ENCODE peak calls at places on chromosomes 1 and 21, in five cellular contexts. One of them, this sample, is unnamed.

GRCh38 chr1:89739013-89739843 is 81.6 kb upstream of the LRRC8D start:
- DNase-seq in OCI-LY7: no peak
- DNase-seq in psoas muscle: no peak
- DNase-seq in testis: no peak
- DNase-seq in left ventricle myocardium inferior: no peak
- DNase-seq in this sample: peak

GRCh38 chr1:153563339-153563952 is 2.2 kb downstream of the S100A2 start:
- DNase-seq in OCI-LY7: no peak
- DNase-seq in psoas muscle: no peak
- DNase-seq in testis: no peak
- DNase-seq in left ventricle myocardium inferior: no peak
- DNase-seq in this sample: no peak

GRCh38 chr1:169507413-169507812 is 21.7 kb upstream of the SLC19A2 start:
- DNase-seq in OCI-LY7: no peak
- DNase-seq in psoas muscle: no peak
- DNase-seq in testis: no peak
- DNase-seq in left ventricle myocardium inferior: no peak
- DNase-seq in this sample: no peak

GRCh38 chr1:15275921-15276683 is 29.1 kb downstream of the FHAD1 start:
- DNase-seq in OCI-LY7: no peak
- DNase-seq in psoas muscle: no peak
- DNase-seq in testis: no peak
- DNase-seq in left ventricle myocardium inferior: no peak
- DNase-seq in this sample: no peak

GRCh38 chr1:161730050-161730564 is 8.8 kb downstream of the FCRLB start:
- DNase-seq in OCI-LY7: no peak
- DNase-seq in psoas muscle: no peak
- DNase-seq in testis: no peak
- DNase-seq in left ventricle myocardium inferior: no peak
- DNase-seq in this sample: peak

GRCh38 chr1:22217811-22218460 is 75.0 kb upstream of the WNT4 start:
- DNase-seq in OCI-LY7: no peak
- DNase-seq in psoas muscle: no peak
- DNase-seq in testis: no peak
- DNase-seq in left ventricle myocardium inferior: no peak
- DNase-seq in this sample: no peak

GRCh38 chr21:45469273-45470086 is 64.5 kb downstream of the COL18A1 start:
- DNase-seq in OCI-LY7: no peak
- DNase-seq in psoas muscle: peak
- DNase-seq in testis: no peak
- DNase-seq in left ventricle myocardium inferior: peak
- DNase-seq in this sample: no peak

GRCh38 chr1:210477328-210477924 is 148.7 kb downstream of the HHAT start:
- DNase-seq in OCI-LY7: no peak
- DNase-seq in psoas muscle: no peak
- DNase-seq in testis: no peak
- DNase-seq in left ventricle myocardium inferior: no peak
- DNase-seq in this sample: no peak

GRCh38 chr1:26281091-26281958 is 1.4 kb downstream of the SH3BGRL3 start:
- DNase-seq in OCI-LY7: no peak
- DNase-seq in psoas muscle: no peak
- DNase-seq in testis: no peak
- DNase-seq in left ventricle myocardium inferior: no peak
- DNase-seq in this sample: peak

GRCh38 chr1:192846950-192847349 is 38.1 kb downstream of the RGS2 start:
- DNase-seq in OCI-LY7: no peak
- DNase-seq in psoas muscle: no peak
- DNase-seq in testis: no peak
- DNase-seq in left ventricle myocardium inferior: no peak
- DNase-seq in this sample: no peak

GRCh38 chr1:68464891-68465290 is 15.1 kb upstream of the RPE65 start:
- DNase-seq in OCI-LY7: no peak
- DNase-seq in psoas muscle: no peak
- DNase-seq in testis: no peak
- DNase-seq in left ventricle myocardium inferior: no peak
- DNase-seq in this sample: no peak

GRCh38 chr1:65514083-65514482 is 93.6 kb downstream of the LEPR start:
- DNase-seq in OCI-LY7: no peak
- DNase-seq in psoas muscle: no peak
- DNase-seq in testis: no peak
- DNase-seq in left ventricle myocardium inferior: no peak
- DNase-seq in this sample: no peak

GRCh38 chr1:36024761-36025303 is 59.1 kb upstream of the TEKT2 start:
- DNase-seq in OCI-LY7: no peak
- DNase-seq in psoas muscle: no peak
- DNase-seq in testis: no peak
- DNase-seq in left ventricle myocardium inferior: no peak
- DNase-seq in this sample: no peak

GRCh38 chr1:61227857-61228557 is 145.6 kb downstream of the NFIA start:
- DNase-seq in OCI-LY7: no peak
- DNase-seq in psoas muscle: no peak
- DNase-seq in testis: no peak
- DNase-seq in left ventricle myocardium inferior: no peak
- DNase-seq in this sample: no peak

GRCh38 chr1:23563003-23563402 is 3.7 kb upstream of the ID3 start:
- DNase-seq in OCI-LY7: no peak
- DNase-seq in psoas muscle: no peak
- DNase-seq in testis: no peak
- DNase-seq in left ventricle myocardium inferior: no peak
- DNase-seq in this sample: no peak

GRCh38 chr1:55369474-55369873 is 154.3 kb upstream of the USP24 start:
- DNase-seq in OCI-LY7: no peak
- DNase-seq in psoas muscle: no peak
- DNase-seq in testis: no peak
- DNase-seq in left ventricle myocardium inferior: no peak
- DNase-seq in this sample: no peak

GRCh38 chr1:15352122-15352957 is 57.3 kb upstream of the EFHD2 start:
- DNase-seq in OCI-LY7: no peak
- DNase-seq in psoas muscle: no peak
- DNase-seq in testis: no peak
- DNase-seq in left ventricle myocardium inferior: no peak
- DNase-seq in this sample: peak

GRCh38 chr1:117301906-117302305 is 65.3 kb upstream of the MAN1A2 start:
- DNase-seq in OCI-LY7: no peak
- DNase-seq in psoas muscle: no peak
- DNase-seq in testis: no peak
- DNase-seq in left ventricle myocardium inferior: no peak
- DNase-seq in this sample: no peak
- TF ChIP-seq CTCF in OCI-LY7: no peak
- TF ChIP-seq CTCF in psoas muscle: no peak
- TF ChIP-seq CTCF in testis: no peak
- TF ChIP-seq CTCF in left ventricle myocardium inferior: no peak
- TF ChIP-seq CTCF in this sample: no peak

GRCh38 chr1:181087400-181087901 is 1.0 kb upstream of the IER5 start:
- DNase-seq in OCI-LY7: peak
- DNase-seq in psoas muscle: no peak
- DNase-seq in testis: no peak
- DNase-seq in left ventricle myocardium inferior: no peak
- DNase-seq in this sample: peak

GRCh38 chr1:181081399-181081798 is 7.1 kb upstream of the IER5 start:
- DNase-seq in OCI-LY7: no peak
- DNase-seq in psoas muscle: no peak
- DNase-seq in testis: no peak
- DNase-seq in left ventricle myocardium inferior: no peak
- DNase-seq in this sample: no peak

GRCh38 chr1:181086926-181087325 is 1.6 kb upstream of the IER5 start:
- DNase-seq in OCI-LY7: no peak
- DNase-seq in psoas muscle: no peak
- DNase-seq in testis: no peak
- DNase-seq in left ventricle myocardium inferior: no peak
- DNase-seq in this sample: no peak

GRCh38 chr1:181083842-181084605 is 4.5 kb upstream of the IER5 start:
- DNase-seq in OCI-LY7: peak
- DNase-seq in psoas muscle: peak
- DNase-seq in testis: peak
- DNase-seq in left ventricle myocardium inferior: no peak
- DNase-seq in this sample: peak

DNA sequence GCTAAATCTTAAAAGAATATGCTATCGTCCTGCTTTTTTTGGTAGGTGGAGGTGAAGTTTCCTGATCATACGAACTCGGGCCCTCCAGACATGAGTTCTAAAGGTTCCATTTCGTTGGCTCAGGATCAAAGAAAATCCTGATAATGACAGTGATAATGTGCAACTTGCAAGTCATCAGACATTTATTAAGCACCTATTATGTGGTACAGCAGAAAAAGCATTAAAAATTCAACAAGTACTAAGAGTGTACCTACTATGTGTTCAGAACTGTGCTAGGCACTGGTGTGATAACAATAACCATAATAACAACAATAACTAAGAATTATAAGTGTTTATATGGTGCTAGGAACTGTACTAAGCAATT is 3.9 kb upstream of the IER5 start:
- DNase-seq in OCI-LY7: no peak
- DNase-seq in psoas muscle: no peak
- DNase-seq in testis: no peak
- DNase-seq in left ventricle myocardium inferior: no peak
- DNase-seq in this sample: no peak
- TF ChIP-seq CTCF in OCI-LY7: no peak
- TF ChIP-seq CTCF in psoas muscle: no peak
- TF ChIP-seq CTCF in testis: no peak
- TF ChIP-seq CTCF in left ventricle myocardium inferior: no peak
- TF ChIP-seq CTCF in this sample: peak

GRCh38 chr1:33140153-33141149 is 41.4 kb downstream of the TRIM62 start:
- DNase-seq in OCI-LY7: no peak
- DNase-seq in psoas muscle: no peak
- DNase-seq in testis: no peak
- DNase-seq in left ventricle myocardium inferior: no peak
- DNase-seq in this sample: no peak
- TF ChIP-seq CTCF in OCI-LY7: no peak
- TF ChIP-seq CTCF in psoas muscle: no peak
- TF ChIP-seq CTCF in testis: no peak
- TF ChIP-seq CTCF in left ventricle myocardium inferior: peak
- TF ChIP-seq CTCF in this sample: no peak

GRCh38 chr1:2237773-2238172 is 9.7 kb downstream of the SKI start:
- DNase-seq in OCI-LY7: no peak
- DNase-seq in psoas muscle: peak
- DNase-seq in testis: peak
- DNase-seq in left ventricle myocardium inferior: no peak
- DNase-seq in this sample: no peak
- TF ChIP-seq CTCF in OCI-LY7: peak
- TF ChIP-seq CTCF in psoas muscle: peak
- TF ChIP-seq CTCF in testis: no peak
- TF ChIP-seq CTCF in left ventricle myocardium inferior: peak
- TF ChIP-seq CTCF in this sample: no peak

GRCh38 chr1:171655215-171656116 is 3.0 kb upstream of the MYOC start:
- DNase-seq in OCI-LY7: peak
- DNase-seq in psoas muscle: peak
- DNase-seq in testis: peak
- DNase-seq in left ventricle myocardium inferior: peak
- DNase-seq in this sample: peak
- TF ChIP-seq CTCF in OCI-LY7: peak
- TF ChIP-seq CTCF in psoas muscle: peak
- TF ChIP-seq CTCF in testis: peak
- TF ChIP-seq CTCF in left ventricle myocardium inferior: peak
- TF ChIP-seq CTCF in this sample: peak

GRCh38 chr1:46530311-46530710 is 21.1 kb downstream of the KNCN start:
- DNase-seq in OCI-LY7: no peak
- DNase-seq in psoas muscle: no peak
- DNase-seq in testis: no peak
- DNase-seq in left ventricle myocardium inferior: no peak
- DNase-seq in this sample: peak

GRCh38 chr1:46529031-46529630 is 22.3 kb downstream of the KNCN start:
- DNase-seq in OCI-LY7: no peak
- DNase-seq in psoas muscle: no peak
- DNase-seq in testis: no peak
- DNase-seq in left ventricle myocardium inferior: no peak
- DNase-seq in this sample: peak

GRCh38 chr1:46532095-46532494 is 19.4 kb downstream of the KNCN start:
- DNase-seq in OCI-LY7: no peak
- DNase-seq in psoas muscle: no peak
- DNase-seq in testis: no peak
- DNase-seq in left ventricle myocardium inferior: no peak
- DNase-seq in this sample: peak

GRCh38 chr1:46532498-46533178 is 18.8 kb downstream of the KNCN start:
- DNase-seq in OCI-LY7: peak
- DNase-seq in psoas muscle: peak
- DNase-seq in testis: peak
- DNase-seq in left ventricle myocardium inferior: peak
- DNase-seq in this sample: peak

DNA sequence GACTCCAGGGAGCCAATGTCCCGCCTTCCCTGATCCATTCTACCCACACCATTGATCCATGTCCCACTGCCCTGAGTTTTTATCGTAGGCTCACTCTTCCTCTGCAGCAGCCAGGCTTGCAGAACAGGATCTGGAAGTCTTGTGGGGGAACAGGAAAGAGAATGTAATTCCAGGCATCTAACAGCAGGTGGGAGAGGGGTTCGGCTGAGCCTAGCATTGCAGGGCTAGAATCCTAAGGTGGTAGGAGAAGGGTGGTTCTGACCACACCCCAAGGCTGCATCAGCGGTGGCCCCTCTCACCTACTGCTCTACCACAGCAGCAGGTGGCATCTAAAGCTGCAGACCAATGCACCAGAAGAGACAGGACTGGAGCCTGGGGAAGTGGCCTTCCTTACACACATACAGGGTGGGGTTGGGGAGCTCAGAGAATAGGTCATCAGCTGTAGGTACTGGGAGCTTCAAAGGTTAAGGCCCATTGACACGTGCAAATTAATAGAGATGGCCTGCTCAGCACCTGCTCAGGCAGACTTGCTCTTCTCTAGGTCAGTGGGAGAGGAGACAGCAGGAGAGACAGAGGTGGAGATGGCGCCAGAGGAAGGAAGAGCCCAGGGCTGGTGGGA is 20.5 kb downstream of the KNCN start:
- DNase-seq in OCI-LY7: no peak
- DNase-seq in psoas muscle: no peak
- DNase-seq in testis: no peak
- DNase-seq in left ventricle myocardium inferior: no peak
- DNase-seq in this sample: no peak
- TF ChIP-seq CTCF in OCI-LY7: no peak
- TF ChIP-seq CTCF in psoas muscle: no peak
- TF ChIP-seq CTCF in testis: no peak
- TF ChIP-seq CTCF in left ventricle myocardium inferior: no peak
- TF ChIP-seq CTCF in this sample: no peak

DNA sequence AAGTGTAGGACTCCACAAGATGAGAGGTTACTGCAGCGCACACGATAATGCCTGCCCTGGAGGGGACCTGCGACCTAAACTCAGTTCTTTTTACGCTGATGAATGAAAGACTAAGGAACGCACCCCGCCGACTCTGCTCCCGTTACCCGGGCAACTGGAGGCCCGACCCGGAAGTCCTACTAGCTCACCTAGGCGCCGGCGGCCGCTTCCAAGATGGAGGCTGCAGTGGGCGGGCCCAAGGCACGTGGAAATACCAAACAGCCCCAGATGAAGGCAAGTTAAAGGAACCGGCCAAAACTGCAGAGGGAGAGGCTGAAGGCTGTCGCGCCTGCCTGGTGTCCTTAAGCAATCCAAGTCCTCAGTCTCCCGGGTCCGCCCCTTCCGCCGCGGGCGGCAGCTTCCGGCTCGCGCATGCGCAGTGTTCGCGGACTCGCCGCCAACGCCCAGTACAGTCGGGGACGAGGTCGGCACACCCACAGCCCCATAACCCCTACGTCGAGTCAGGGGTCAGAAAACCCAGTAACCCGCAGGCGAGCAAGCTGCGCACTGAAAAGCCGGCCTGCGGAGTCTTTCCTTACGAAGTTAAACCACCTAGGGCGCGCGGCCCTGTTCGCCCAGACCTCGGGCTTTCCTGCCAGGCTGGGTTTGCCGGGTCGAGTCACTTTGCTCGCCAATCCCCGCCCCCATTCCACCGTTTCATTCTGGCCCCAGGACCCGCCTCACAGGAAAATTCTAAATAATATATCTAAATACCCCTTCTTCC is at the start of gene SETD4:
- DNase-seq in OCI-LY7: peak
- DNase-seq in psoas muscle: peak
- DNase-seq in testis: peak
- DNase-seq in left ventricle myocardium inferior: peak
- DNase-seq in this sample: peak
- TF ChIP-seq CTCF in OCI-LY7: no peak
- TF ChIP-seq CTCF in psoas muscle: no peak
- TF ChIP-seq CTCF in testis: no peak
- TF ChIP-seq CTCF in left ventricle myocardium inferior: no peak
- TF ChIP-seq CTCF in this sample: no peak

This sample was measured in activated CD8-positive, alpha-beta T cell treated with anti-CD3 and anti-CD28 coated beads for 36 hours.